ENCODE peak calls at places on chromosomes 3 and 15, in ten cellular contexts. D is GM06990; N is EL; S is globus pallidus; P is body of pancreas; V is D341Med; L is hypothalamus; Q is neural crest cell; K is activated naive CD8-positive, alpha-beta T cell treated with anti-CD3 and anti-CD28 coated beads for 36 hours; O is Daoy. I is an unnamed sample.
A peak's percentile ranks its signal among the peaks of the same experiment; 100 is the strongest.

GRCh38 chr3:125482406-125482805 is 37.6 kb downstream of the SNX4 start:
- DNase-seq in V (no peak), D (no peak), O (no peak), S (no peak), Q (no peak), N (no peak), K (no peak), P (no peak), L (no peak), I (no peak)

GRCh38 chr3:42090973-42091731 is at the start of gene TRAK1:
- DNase-seq in S (peak; percentile 63), D (no peak), K (no peak), O (peak; percentile 14), Q (no peak), N (peak; percentile 32), L (peak; percentile 30), P (no peak), V (no peak), I (no peak)

GRCh38 chr15:91291673-91292072 is 191.6 kb downstream of the SV2B start:
- DNase-seq in V (no peak), O (peak; percentile 31), D (no peak), P (no peak), L (no peak), K (peak; percentile 5), S (peak; percentile 15), Q (no peak), N (peak; percentile 13), I (no peak)

GRCh38 chr3:137970914-137971831 is 38.8 kb upstream of the CLDN18 start:
- DNase-seq in D (peak; percentile 30), Q (peak; percentile 87), N (peak; percentile 67), O (peak; percentile 71), P (peak; percentile 84), K (peak; percentile 53), L (peak; percentile 14), S (peak; percentile 33), V (peak; percentile 88), I (peak; percentile 37)

GRCh38 chr3:4794798-4795197 is 184.4 kb upstream of the BHLHE40 start:
- DNase-seq in P (no peak), V (no peak), S (no peak), K (no peak), L (no peak), N (no peak), Q (no peak), D (no peak), O (no peak), I (no peak)

GRCh38 chr3:113606539-113607218 is 74.3 kb downstream of the SIDT1 start:
- DNase-seq in P (no peak), Q (no peak), D (peak; percentile 41), O (no peak), V (no peak), K (peak; percentile 43), S (no peak), N (no peak), L (no peak), I (no peak)

GRCh38 chr3:183061431-183062172 is 37.7 kb downstream of the MCCC1 start:
- DNase-seq in L (no peak), O (peak; percentile 63), S (no peak), K (no peak), Q (no peak), D (no peak), V (no peak), P (no peak), N (peak; percentile 7), I (no peak)

GRCh38 chr15:53482055-53482454 is 277.4 kb downstream of the WDR72 start:
- DNase-seq in P (no peak), D (no peak), V (no peak), Q (no peak), N (no peak), L (no peak), K (no peak), S (no peak), O (no peak), I (no peak)

GRCh38 chr3:164533275-164533674 is 545.0 kb downstream of the SI start:
- DNase-seq in V (no peak), Q (no peak), K (no peak), S (no peak), P (no peak), N (no peak), O (no peak), L (no peak), D (no peak), I (peak; percentile 46)

GRCh38 chr3:174358252-174358651 is 500.9 kb upstream of the NAALADL2 start:
- DNase-seq in K (no peak), S (no peak), V (no peak), N (no peak), P (no peak), D (no peak), Q (no peak), O (no peak), L (no peak), I (no peak)

GRCh38 chr15:34360298-34360697 is 6.7 kb downstream of the LPCAT4 start:
- DNase-seq in O (no peak), Q (no peak), P (no peak), K (no peak), L (no peak), N (peak; percentile 33), V (no peak), S (no peak), D (no peak), I (peak; percentile 43)

GRCh38 chr3:108552267-108553159 is 36.7 kb downstream of the CIP2A start:
- DNase-seq in V (no peak), P (no peak), N (peak; percentile 38), K (no peak), Q (no peak), L (no peak), O (no peak), S (peak; percentile 54), D (no peak), I (peak; percentile 33)

GRCh38 chr3:73255609-73256029 is 194.2 kb downstream of the EBLN2 start:
- DNase-seq in O (peak; percentile 78), D (no peak), S (no peak), P (peak; percentile 41), K (no peak), L (no peak), Q (no peak), V (no peak), N (peak; percentile 37), I (no peak)

GRCh38 chr15:40893019-40893723 is 1.1 kb upstream of the VPS18 start:
- DNase-seq in P (no peak), K (no peak), Q (no peak), S (no peak), V (no peak), N (no peak), L (no peak), O (no peak), D (no peak), I (no peak)

GRCh38 chr3:193040836-193041672 is 123.4 kb upstream of the MB21D2 start:
- DNase-seq in P (no peak), N (peak; percentile 46), L (no peak), Q (no peak), V (peak; percentile 54), K (no peak), D (peak; percentile 30), O (peak; percentile 28), S (peak; percentile 16), I (peak; percentile 21)

GRCh38 chr15:89777073-89777820 is 1.1 kb downstream of the MESP2 start:
- DNase-seq in O (no peak), N (no peak), V (no peak), L (no peak), S (no peak), P (no peak), D (no peak), Q (no peak), K (no peak), I (no peak)

GRCh38 chr3:192212335-192212734 is 515.0 kb downstream of the FGF12 start:
- DNase-seq in D (no peak), P (no peak), V (no peak), O (no peak), N (no peak), S (no peak), L (no peak), Q (no peak), K (no peak), I (no peak)

I was measured in LNCaP clone FGC.